ENCODE peak calls at places on chromosomes 12 and 14, in five cellular contexts. N is lower lobe of right lung, X is astrocyte, A is Peyer's patch, L is adrenal gland. F is an unnamed sample.

GRCh38 chr12:102300824-102301461 is 103.3 kb upstream of the PMCH start:
- DNase-seq in A (no peak), N (no peak), X (peak; percentile 37), L (no peak), F (peak; percentile 49)

GRCh38 chr12:42172811-42173210 is 28.1 kb upstream of the GXYLT1 start:
- DNase-seq in L (no peak), X (no peak), A (no peak), N (no peak), F (no peak)

GRCh38 chr14:61780125-61780524 is 17.9 kb downstream of the SNAPC1 start:
- DNase-seq in X (no peak), N (no peak), L (no peak), A (no peak), F (no peak)

GRCh38 chr14:77660754-77661153 is 44.3 kb upstream of the SPTLC2 start:
- DNase-seq in A (no peak), N (no peak), X (peak; percentile 44), L (no peak), F (no peak)

GRCh38 chr14:76772300-76773187 is 11.3 kb downstream of the VASH1 start:
- DNase-seq in L (peak; percentile 63), X (peak; percentile 68), A (peak; percentile 50), N (peak; percentile 83), F (no peak)

GRCh38 chr14:105914738-105915385 is 388.5 kb downstream of the TMEM121 start:
- DNase-seq in N (peak; percentile 16), X (no peak), L (no peak), A (no peak), F (no peak)

GRCh38 chr14:74425525-74426201 is 347 bp downstream of the SYNDIG1L start:
- DNase-seq in L (no peak), A (peak; percentile 50), X (no peak), N (no peak), F (no peak)

GRCh38 chr14:61608245-61609142 is 86.8 kb upstream of the HIF1A start:
- DNase-seq in X (peak; percentile 83), N (no peak), A (no peak), L (no peak), F (peak; percentile 71)

GRCh38 chr12:69437073-69437472 is 33.1 kb upstream of the FRS2 start:
- DNase-seq in X (no peak), A (no peak), N (no peak), L (no peak), F (no peak)

GRCh38 chr14:68476212-68476964 is 316.5 kb downstream of the ZFP36L1 start:
- DNase-seq in A (peak; percentile 89), X (peak; percentile 96), L (peak; percentile 79), N (peak; percentile 72), F (peak; percentile 45)

GRCh38 chr12:32983968-32984367 is 87.4 kb upstream of the PKP2 start:
- DNase-seq in A (no peak), N (no peak), L (no peak), X (no peak), F (no peak)

GRCh38 chr14:66600416-66600815 is 92.5 kb downstream of the GPHN start:
- DNase-seq in N (no peak), A (no peak), L (no peak), X (peak; percentile 70), F (no peak)

GRCh38 chr12:97322388-97322787 is 140.2 kb upstream of the RMST start:
- DNase-seq in X (no peak), L (no peak), N (no peak), A (no peak), F (no peak)

GRCh38 chr12:121792607-121793500 is 634 bp downstream of the RHOF start:
- DNase-seq in A (peak; percentile 83), L (peak; percentile 72), X (no peak), N (peak; percentile 81), F (peak; percentile 62)

GRCh38 chr12:88643685-88644084 is 63.4 kb upstream of the KITLG start:
- DNase-seq in A (no peak), N (no peak), X (no peak), L (no peak), F (no peak)

GRCh38 chr14:68124885-68125731 is 305.5 kb downstream of the RAD51B start:
- DNase-seq in A (no peak), X (peak; percentile 89), L (peak; percentile 16), N (no peak), F (peak; percentile 20)

GRCh38 chr14:68133856-68134255 is 314.3 kb downstream of the RAD51B start:
- DNase-seq in L (no peak), A (no peak), N (no peak), X (no peak), F (no peak)

GRCh38 chr12:130879781-130880389 is 8.0 kb downstream of the RAN start:
- DNase-seq in N (no peak), L (no peak), X (no peak), A (no peak), F (no peak)

GRCh38 chr12:80708535-80709328 is 1.3 kb downstream of the MYF6 start:
- DNase-seq in X (peak; percentile 14), A (no peak), L (no peak), N (no peak), F (no peak)

GRCh38 chr12:15682826-15683225 is 106.4 kb downstream of the EPS8 start:
- DNase-seq in A (no peak), N (no peak), L (no peak), X (no peak), F (no peak)
- H3K27ac ChIP-seq in A (no peak overlapping the region), N (no peak overlapping the region), L (no peak overlapping the region), X (no peak overlapping the region), F (no peak overlapping the region)

GRCh38 chr12:22974865-22975264 is 349.9 kb downstream of the ETNK1 start:
- DNase-seq in X (peak; percentile 94), A (no peak), L (no peak), N (no peak), F (peak; percentile 13)
- H3K27ac ChIP-seq in X (peak overlapping the region; percentile 48), A (no peak overlapping the region), L (no peak overlapping the region), N (no peak overlapping the region), F (no peak overlapping the region)

DNA sequence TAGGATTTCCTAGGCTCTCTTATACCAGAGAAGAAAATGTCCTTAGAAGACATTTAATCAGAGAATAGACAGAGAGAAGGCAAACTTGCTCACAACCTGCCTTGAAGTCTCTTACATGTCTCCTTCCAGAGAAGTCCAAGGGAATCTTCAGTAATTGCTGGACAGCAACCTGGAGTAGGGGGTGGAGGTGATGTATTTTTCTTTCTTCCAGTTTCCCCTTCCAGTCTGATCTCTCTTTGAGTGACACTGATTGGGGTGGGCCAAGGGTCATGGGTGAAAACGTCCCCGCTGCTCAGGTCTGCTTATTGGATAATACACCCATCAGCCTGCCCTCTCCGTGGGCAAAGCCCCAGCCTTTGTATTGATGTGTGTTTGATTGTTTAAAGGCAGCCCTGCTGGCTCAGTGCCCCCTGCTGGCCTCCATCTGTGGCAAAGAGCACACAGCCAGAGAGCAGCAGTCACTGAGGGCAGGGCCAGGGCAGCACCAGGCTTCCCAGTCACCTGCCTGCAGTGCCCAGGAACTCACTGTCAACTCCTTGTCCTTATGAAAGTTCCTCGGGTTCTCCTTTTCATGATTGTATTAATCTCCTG is 35.7 kb upstream of the ATP2A2 start:
- DNase-seq in X (no peak), N (peak; percentile 58), A (peak; percentile 87), L (peak; percentile 29), F (peak; percentile 29)
- H3K27ac ChIP-seq in X (no peak overlapping the region), N (no peak overlapping the region), A (peak overlapping the region; percentile 94), L (no peak overlapping the region), F (peak overlapping the region; percentile 96)

DNA sequence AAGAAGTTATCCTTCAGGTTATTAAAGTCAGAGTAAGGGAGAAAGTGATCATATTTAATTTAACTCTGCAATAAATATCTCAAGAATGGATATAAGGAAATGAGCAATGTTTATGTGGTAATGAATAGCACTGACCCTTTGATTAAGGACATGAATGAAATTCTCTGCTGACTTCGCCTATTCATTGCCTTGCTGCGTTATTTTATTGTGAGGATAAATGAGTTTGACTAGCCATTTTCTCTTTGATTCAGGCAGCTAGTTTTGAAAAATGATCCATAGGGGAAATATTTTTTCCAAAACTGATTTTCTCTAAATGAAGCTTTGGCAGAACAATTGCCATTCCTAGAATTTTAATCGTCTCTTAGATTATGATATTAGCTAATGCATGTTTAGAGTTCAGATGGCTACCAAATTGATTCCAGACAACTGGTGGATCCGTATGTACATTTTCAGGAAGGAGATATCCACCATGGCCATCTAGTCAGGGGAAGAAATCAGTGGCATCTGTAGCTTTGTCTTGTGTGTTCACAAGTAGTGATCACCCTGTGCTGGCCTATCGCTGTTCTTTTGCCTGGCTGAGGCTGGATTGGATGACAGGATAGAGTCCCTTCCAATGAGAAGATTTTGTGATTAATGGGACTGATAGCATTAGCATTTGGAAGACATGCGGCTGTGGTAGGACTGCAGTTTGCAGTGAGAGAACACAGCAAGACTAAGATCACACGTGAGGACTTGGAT is 302.3 kb upstream of the RGS6 start:
- DNase-seq in L (no peak), N (no peak), A (no peak), X (no peak), F (no peak)
- H3K27ac ChIP-seq in L (no peak overlapping the region), N (no peak overlapping the region), A (no peak overlapping the region), X (no peak overlapping the region), F (no peak overlapping the region)

DNA sequence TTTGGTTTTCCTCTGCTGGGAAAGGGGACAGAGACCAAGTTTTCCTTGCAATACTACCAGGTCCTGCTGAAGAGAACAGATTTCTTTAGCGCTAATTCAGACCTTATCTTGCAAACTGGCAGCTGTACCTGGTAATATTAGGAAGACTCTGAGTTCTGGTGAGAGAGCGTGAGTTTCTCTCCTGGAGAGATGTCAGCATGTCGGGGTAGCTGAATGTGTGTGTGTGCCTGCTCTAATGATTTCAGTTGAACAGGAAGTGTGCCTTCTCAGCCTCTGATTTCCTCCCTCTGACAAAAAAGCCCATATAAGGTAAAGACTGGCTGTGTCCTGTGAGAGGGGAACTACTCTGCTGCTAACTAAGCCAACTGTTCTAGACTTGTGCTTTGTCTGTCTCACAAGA is 10.3 kb upstream of the ERP27 start:
- DNase-seq in L (peak; percentile 49), N (no peak), A (peak; percentile 70), X (peak; percentile 85), F (no peak)
- H3K27ac ChIP-seq in L (no peak overlapping the region), N (peak overlapping the region; percentile 75), A (peak overlapping the region; percentile 72), X (peak overlapping the region; percentile 74), F (no peak overlapping the region)